ENCODE peak calls at places on chromosomes 11 and 22, in ten cellular contexts. Y is sciatic nerve; H is aorta; L is activated naive CD8-positive, alpha-beta T cell treated with anti-CD3 and anti-CD28 coated beads, Interleukin-2, amount 10 ng/mL, durations not matched to agents 7 days and 5 days; M is activated naive CD4-positive, alpha-beta T cell treated with anti-CD3 and anti-CD28 coated beads, Interleukin-2, amount 50 U/mL, for 72 hours; Z is heart right ventricle; J is heart left ventricle; A is activated CD8-positive, alpha-beta memory T cell treated with anti-CD3 and anti-CD28 coated beads, Interleukin-2, amount 10 ng/mL, durations not matched to agents 7 days and 5 days; D is right cardiac atrium; S is activated T-helper 17 cell treated with anti-CD3 and anti-CD28 coated beads, Interleukin-2, amount 50 U/mL, for 72 hours. P is an unnamed sample.

GRCh38 chr22:45009881-45010531 is at the start of gene PHF21B:
- ATAC-seq in J (no peak), A (peak), D (peak), H (peak), L (peak), Y (peak), M (peak), S (no peak), Z (no peak), P (no peak)

GRCh38 chr22:27372969-27373670 is 428.4 kb downstream of the MN1 start:
- ATAC-seq in Z (no peak), D (no peak), A (no peak), S (no peak), H (no peak), Y (no peak), L (no peak), J (no peak), M (no peak), P (no peak)

GRCh38 chr11:13183826-13184196 is 93.8 kb upstream of the BMAL1 start:
- ATAC-seq in A (no peak), Z (no peak), S (no peak), Y (peak), M (peak), J (no peak), L (no peak), H (no peak), D (peak), P (no peak)

GRCh38 chr11:706957-707816 is 1.2 kb downstream of the EPS8L2 start:
- ATAC-seq in S (no peak), Y (peak), L (no peak), M (no peak), J (no peak), A (no peak), Z (no peak), D (peak), H (peak), P (no peak)

GRCh38 chr11:112132737-112133136 is 31.2 kb downstream of the IL18 start:
- ATAC-seq in M (no peak), A (no peak), S (no peak), Y (no peak), H (no peak), Z (no peak), L (no peak), J (no peak), D (no peak), P (no peak)

GRCh38 chr11:114796954-114797721 is 118.8 kb downstream of the NXPE2 start:
- ATAC-seq in A (no peak), S (no peak), J (peak), M (no peak), Z (peak), H (peak), D (peak), Y (no peak), L (no peak), P (no peak)

GRCh38 chr11:91513734-91514133 is 710.9 kb upstream of the FAT3 start:
- ATAC-seq in Z (no peak), L (no peak), Y (no peak), A (no peak), S (no peak), H (no peak), D (no peak), J (no peak), M (no peak), P (no peak)

GRCh38 chr11:94876222-94876621 is 97.1 kb downstream of the CWC15 start:
- ATAC-seq in A (peak), M (no peak), L (no peak), H (no peak), Z (no peak), S (no peak), J (no peak), D (peak), Y (no peak), P (no peak)

GRCh38 chr11:86923993-86924766 is 31.0 kb downstream of the FZD4 start:
- ATAC-seq in J (no peak), M (no peak), L (no peak), D (no peak), H (peak), Y (no peak), S (no peak), A (no peak), Z (no peak), P (no peak)

GRCh38 chr22:19058713-19059451 is 63.3 kb downstream of the DGCR2 start:
- ATAC-seq in Y (no peak), L (no peak), S (no peak), H (no peak), D (no peak), M (no peak), Z (no peak), A (no peak), J (no peak), P (no peak)

GRCh38 chr11:690738-691633 is 4.0 kb downstream of the DEAF1 start:
- ATAC-seq in M (no peak), J (no peak), S (no peak), Z (no peak), L (no peak), A (no peak), D (no peak), Y (no peak), H (no peak), P (no peak)

GRCh38 chr11:124717786-124718634 is 21.7 kb upstream of the NRGN start:
- ATAC-seq in M (peak), L (peak), J (peak), Y (peak), H (peak), Z (peak), A (peak), S (peak), D (peak), P (peak)

GRCh38 chr11:69799582-69799981 is 19.6 kb downstream of the FGF3 start:
- ATAC-seq in M (peak), Z (no peak), L (no peak), S (peak), J (no peak), H (no peak), Y (no peak), D (no peak), A (no peak), P (no peak)

GRCh38 chr11:2775083-2775625 is 75.4 kb upstream of the KCNQ1OT1 start:
- ATAC-seq in Y (no peak), Z (no peak), H (no peak), L (peak), S (no peak), D (no peak), M (no peak), J (no peak), A (peak), P (peak)

GRCh38 chr22:37626144-37626543 is 13.3 kb upstream of the SH3BP1 start:
- ATAC-seq in Y (peak), S (no peak), J (peak), A (no peak), H (peak), Z (peak), D (peak), M (no peak), L (no peak), P (no peak)

GRCh38 chr11:69530278-69531070 is 49.0 kb downstream of the LINC01488 start:
- ATAC-seq in H (no peak), M (no peak), A (no peak), Z (no peak), Y (peak), S (no peak), L (no peak), D (peak), J (no peak), P (peak)

GRCh38 chr11:63622318-63622717 is 8.1 kb upstream of the PLAAT3 start:
- ATAC-seq in D (peak), A (no peak), Z (no peak), Y (no peak), J (no peak), S (peak), H (no peak), M (no peak), L (no peak), P (no peak)

GRCh38 chr11:122703541-122704272 is 48.2 kb downstream of the UBASH3B start:
- ATAC-seq in S (peak), L (no peak), D (no peak), M (peak), Z (no peak), J (no peak), Y (no peak), H (no peak), A (peak), P (peak)

GRCh38 chr11:115364892-115365291 is 139.3 kb downstream of the CADM1 start:
- ATAC-seq in Z (no peak), D (no peak), H (no peak), J (no peak), M (no peak), L (no peak), S (no peak), Y (no peak), A (no peak), P (no peak)

GRCh38 chr11:121024989-121025388 is 1.1 kb downstream of the TBCEL start:
- ATAC-seq in H (no peak), Y (no peak), Z (peak), J (peak), D (peak), S (no peak), A (no peak), L (no peak), M (no peak), P (no peak)

GRCh38 chr22:24583972-24584790 is 8.7 kb downstream of the LRRC75B start:
- ATAC-seq in A (peak), J (no peak), S (no peak), D (peak), Y (peak), Z (peak), H (peak), M (no peak), L (no peak), P (no peak)

GRCh38 chr11:128334311-128335044 is 252.9 kb downstream of the ETS1 start:
- ATAC-seq in S (no peak), J (peak), L (no peak), D (peak), H (peak), M (no peak), Z (peak), Y (no peak), A (no peak), P (no peak)

GRCh38 chr22:27223317-27224177 is 566.2 kb downstream of the MIAT start:
- ATAC-seq in L (no peak), A (no peak), H (no peak), J (no peak), Z (no peak), S (peak), Y (no peak), M (peak), D (peak), P (peak)

GRCh38 chr11:71994786-71995185 is 3.9 kb upstream of the IL18BP start:
- ATAC-seq in H (no peak), Z (no peak), Y (no peak), M (no peak), A (no peak), L (no peak), J (no peak), D (no peak), S (no peak), P (no peak)

GRCh38 chr22:17213976-17214375 is 5.3 kb downstream of the ADA2 start:
- ATAC-seq in L (no peak), A (no peak), D (peak), H (no peak), J (no peak), Z (no peak), S (no peak), M (no peak), Y (peak), P (no peak)

GRCh38 chr11:35390737-35391682 is 28.3 kb downstream of the SLC1A2 start:
- ATAC-seq in Z (no peak), J (no peak), Y (no peak), D (peak), H (no peak), S (peak), L (peak), A (peak), M (peak), P (peak)

GRCh38 chr22:40928657-40929056 is 22.5 kb upstream of the RBX1 start:
- ATAC-seq in H (no peak), M (no peak), D (peak), Y (no peak), Z (no peak), L (no peak), S (no peak), J (no peak), A (no peak), P (no peak)

GRCh38 chr22:35684270-35684700 is 33.4 kb upstream of the APOL5 start:
- ATAC-seq in M (no peak), A (no peak), L (no peak), D (peak), Y (peak), H (peak), Z (peak), J (peak), S (no peak), P (no peak)

GRCh38 chr11:110912437-110912836 is 200.2 kb upstream of the ARHGAP20 start:
- ATAC-seq in D (no peak), Z (no peak), J (no peak), Y (peak), H (no peak), S (no peak), L (no peak), M (no peak), A (no peak), P (no peak)

GRCh38 chr11:100403817-100404216 is 283.3 kb upstream of the ARHGAP42 start:
- ATAC-seq in S (no peak), A (no peak), L (no peak), H (no peak), M (no peak), J (no peak), Z (no peak), Y (no peak), D (no peak), P (no peak)

GRCh38 chr11:73326929-73327811 is 19.1 kb downstream of the ARHGEF17 start:
- ATAC-seq in L (no peak), H (no peak), Y (no peak), M (peak), A (peak), Z (no peak), D (no peak), J (no peak), S (peak), P (peak)

P was measured in stimulated activated memory B cell treated with anti-CD40 and anti-IgM and Interleukin-4, amounts not matched to agents 10 μg/mL and 1 μg/mL and 100 μg/mL, for 72 hours.